ENCODE peak calls at places on chromosomes 12 and 14, in eight cellular contexts. E, D, H, Q, W, P, B and G are unnamed samples.

GRCh38 chr14:85528080-85528881 is 1.7 kb upstream of the FLRT2 start:
- DNase-seq in D (no peak), B (no peak), E (peak; percentile 93), Q (no peak), H (peak; percentile 96), P (no peak), W (no peak), G (no peak)

GRCh38 chr14:52363001-52363704 is 49.0 kb downstream of the PTGER2 start:
- DNase-seq in Q (no peak), W (no peak), P (no peak), D (no peak), B (no peak), H (no peak), E (no peak), G (no peak)

GRCh38 chr12:97275261-97276197 is 187.1 kb upstream of the RMST start:
- DNase-seq in E (no peak), H (no peak), Q (no peak), W (no peak), B (no peak), D (no peak), P (no peak), G (peak; percentile 60)

GRCh38 chr14:32635103-32635719 is 303.5 kb upstream of the NPAS3 start:
- DNase-seq in W (no peak), E (no peak), P (no peak), B (no peak), H (peak; percentile 64), D (no peak), Q (no peak), G (no peak)

GRCh38 chr14:53793790-53794560 is 162.7 kb downstream of the BMP4 start:
- DNase-seq in D (no peak), Q (peak; percentile 18), H (peak; percentile 11), P (no peak), B (no peak), E (peak; percentile 74), W (no peak), G (peak; percentile 32)

GRCh38 chr12:25590021-25590721 is 37.1 kb upstream of the LMNTD1 start:
- DNase-seq in B (no peak), Q (no peak), E (no peak), W (no peak), H (no peak), D (no peak), P (peak; percentile 8), G (no peak)

GRCh38 chr12:107320031-107320928 is 226.9 kb upstream of the CRY1 start:
- DNase-seq in Q (peak; percentile 46), E (peak; percentile 81), B (no peak), P (peak; percentile 33), H (peak; percentile 29), W (peak; percentile 67), D (peak; percentile 24), G (no peak)

GRCh38 chr14:31936100-31936499 is 141.0 kb upstream of the ARHGAP5 start:
- DNase-seq in B (no peak), D (no peak), E (peak; percentile 68), P (no peak), Q (no peak), H (no peak), W (no peak), G (no peak)

GRCh38 chr14:52380294-52380693 is 66.2 kb downstream of the PTGER2 start:
- DNase-seq in P (peak; percentile 51), Q (no peak), E (peak; percentile 36), B (no peak), D (no peak), W (no peak), H (peak; percentile 15), G (no peak)

DNA sequence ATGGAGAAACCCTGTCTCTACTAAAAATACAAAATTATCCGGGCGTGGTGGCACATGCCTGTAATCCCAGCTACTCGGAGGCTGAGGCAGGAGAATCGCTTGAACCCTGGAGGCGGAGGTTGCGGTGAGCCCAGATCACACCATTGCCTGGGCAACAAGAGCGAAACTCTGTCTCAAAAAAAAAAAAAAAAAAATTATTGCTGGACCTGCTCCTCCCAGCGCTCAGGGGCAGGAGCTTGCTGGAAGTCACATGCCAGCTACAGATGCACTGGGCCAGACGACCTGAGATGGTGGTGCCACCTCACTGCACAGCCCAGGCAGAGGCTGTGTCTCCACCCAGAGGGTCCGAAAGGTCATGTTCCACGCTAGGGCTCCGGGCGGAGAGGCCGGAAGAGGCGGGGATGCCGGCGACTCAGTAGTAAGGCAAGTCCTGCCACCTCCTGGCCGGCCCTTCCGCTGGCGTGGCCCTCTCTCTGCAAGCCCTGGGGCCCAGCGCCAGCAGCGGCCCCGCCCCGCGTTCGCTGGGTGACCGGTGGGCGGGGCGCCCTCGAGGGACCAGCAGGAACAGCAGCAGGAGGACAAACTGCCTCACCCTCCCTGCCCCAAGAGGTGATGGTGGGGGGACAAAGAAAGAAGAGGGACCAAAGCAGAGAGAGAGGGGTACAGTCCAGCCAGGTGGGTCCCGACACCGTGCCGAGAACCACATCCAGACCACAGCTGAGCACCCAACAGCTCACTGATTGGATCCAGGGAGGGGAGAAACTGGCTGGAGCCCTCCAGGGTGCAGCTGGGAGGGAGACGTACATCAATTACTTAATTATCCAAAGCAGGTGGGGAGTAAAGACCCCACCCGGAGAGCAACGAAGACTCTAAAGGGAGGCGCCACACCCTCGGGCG is 3.6 kb upstream of the RHOF start:
- DNase-seq in W (peak; percentile 97), D (peak; percentile 92), P (no peak), B (peak; percentile 91), Q (peak; percentile 96), H (peak; percentile 90), E (peak; percentile 96), G (peak; percentile 99)
- TF ChIP-seq CTCF in W (peak; percentile 49), D (peak; percentile 69), P (no peak), B (peak; percentile 52), Q (peak; percentile 60), H (peak; percentile 31), E (peak; percentile 19), G (peak; percentile 23)

GRCh38 chr12:45469902-45470301 is 254.0 kb downstream of the ANO6 start:
- DNase-seq in H (no peak), P (no peak), W (no peak), E (no peak), Q (no peak), D (no peak), B (no peak), G (no peak)

GRCh38 chr12:45462506-45462905 is 246.6 kb downstream of the ANO6 start:
- DNase-seq in P (no peak), D (no peak), W (no peak), Q (no peak), E (no peak), H (no peak), B (no peak), G (no peak)

GRCh38 chr12:45458854-45459807 is 243.2 kb downstream of the ANO6 start:
- DNase-seq in Q (no peak), W (no peak), D (peak; percentile 37), H (peak; percentile 94), B (no peak), P (no peak), E (no peak), G (no peak)

GRCh38 chr12:45468751-45469615 is 253.1 kb downstream of the ANO6 start:
- DNase-seq in D (no peak), E (no peak), Q (no peak), P (no peak), B (no peak), W (no peak), H (no peak), G (no peak)

DNA sequence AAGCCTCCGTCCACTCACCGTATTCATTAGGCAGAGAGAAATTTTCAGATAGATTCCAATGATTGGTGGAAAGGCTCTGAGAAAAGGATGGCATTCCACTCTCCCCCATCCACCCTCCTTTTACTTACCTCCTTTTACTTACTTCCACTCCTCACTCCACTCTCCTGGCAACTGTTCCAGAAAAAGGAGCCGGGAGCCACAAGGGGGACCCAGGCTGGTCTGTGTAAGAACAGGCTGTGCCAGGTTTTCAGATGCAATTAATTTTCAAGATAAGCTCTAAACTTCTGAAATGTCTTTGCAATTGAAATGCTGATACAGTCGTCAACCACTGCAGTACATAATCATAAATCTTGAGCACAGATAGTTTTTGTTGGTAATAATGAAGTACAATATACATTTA is 248.8 kb downstream of the ANO6 start:
- DNase-seq in Q (no peak), W (no peak), B (no peak), P (no peak), D (no peak), E (peak; percentile 17), H (peak; percentile 10), G (no peak)
- TF ChIP-seq CTCF in Q (peak; percentile 25), W (no peak), B (no peak), P (no peak), D (peak; percentile 13), E (no peak), H (no peak), G (no peak)

DNA sequence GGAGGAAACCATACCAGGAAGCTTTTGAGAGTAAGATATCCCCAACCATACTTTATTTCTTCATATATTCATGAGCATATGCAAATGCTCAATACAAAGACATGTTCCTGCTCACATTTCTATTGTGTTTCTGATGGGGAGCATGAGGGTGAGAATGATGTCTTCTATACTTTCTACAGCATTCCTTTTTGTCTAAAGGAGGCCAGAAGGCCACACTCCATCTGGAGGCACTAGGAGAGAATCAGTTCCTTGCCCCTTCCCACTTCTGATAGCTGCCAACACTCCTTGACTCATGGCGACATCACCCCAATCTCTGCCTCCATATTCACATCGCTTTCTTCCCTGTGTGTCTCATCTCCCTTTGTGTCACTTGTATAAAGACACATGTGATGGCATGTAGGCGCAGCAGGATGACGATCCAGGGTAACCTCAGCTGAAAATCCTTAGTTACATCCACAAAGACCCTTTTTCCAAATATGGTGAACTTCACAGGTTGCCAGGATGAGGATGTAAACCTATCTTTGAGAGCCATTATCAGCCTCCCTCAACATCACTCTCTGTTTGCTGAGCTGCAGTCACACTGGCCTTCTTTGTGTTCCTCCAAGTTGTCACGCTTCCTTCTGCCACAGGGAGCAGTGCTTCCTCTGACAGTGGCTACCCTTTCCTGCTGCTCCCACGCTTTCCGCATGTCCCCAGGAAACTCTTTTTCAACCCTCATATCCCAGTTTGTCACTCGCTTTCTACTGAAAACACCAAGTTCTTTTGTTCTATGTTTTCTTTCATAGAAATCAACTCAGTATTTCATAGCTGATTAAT is 96.9 kb downstream of the STXBP6 start:
- DNase-seq in W (no peak), D (no peak), P (no peak), H (no peak), Q (no peak), E (peak; percentile 13), B (no peak), G (no peak)
- TF ChIP-seq CTCF in W (peak; percentile 34), D (peak; percentile 29), P (no peak), H (no peak), Q (peak; percentile 45), E (no peak), B (no peak), G (no peak)

DNA sequence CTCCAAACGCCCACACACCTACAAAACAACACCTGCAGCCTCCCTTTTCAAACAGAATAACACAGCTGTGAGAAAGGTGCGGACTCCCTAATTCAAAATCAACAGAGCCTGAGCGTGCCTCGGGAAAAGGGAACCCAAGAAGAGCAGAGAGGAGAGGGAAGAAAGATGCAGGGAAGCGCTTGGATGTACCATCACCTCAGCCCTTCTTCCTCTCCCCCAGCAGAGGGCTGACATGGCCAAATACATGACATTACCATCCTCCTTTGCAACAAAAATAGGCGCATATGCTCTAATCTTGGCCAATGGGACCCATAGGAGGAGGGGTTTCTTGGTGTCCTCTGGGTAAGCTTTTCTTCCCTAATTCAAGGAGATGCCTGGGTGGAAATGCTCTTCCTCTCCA is 78.0 kb downstream of the CPSF2 start:
- DNase-seq in E (no peak), W (no peak), B (no peak), H (no peak), Q (no peak), P (no peak), D (no peak), G (no peak)
- TF ChIP-seq CTCF in E (no peak), W (no peak), B (no peak), H (no peak), Q (no peak), P (no peak), D (no peak), G (no peak)